ENCODE peak calls at places on chromosomes 2 and 18, in seven cellular contexts. O is A549, R is gastrocnemius medialis, N is ovary, V is left lung, D is prostate gland, U is IMR-90. K is an unnamed sample.

GRCh38 chr2:198173242-198173641 is 368.8 kb downstream of the PLCL1 start:
- DNase-seq in U (no peak), R (no peak), D (no peak), N (no peak), V (no peak), O (no peak), K (no peak)

GRCh38 chr18:11147371-11147860 is 2.0 kb downstream of the PIEZO2 start:
- DNase-seq in V (no peak), O (no peak), U (no peak), R (no peak), D (no peak), N (no peak), K (no peak)

GRCh38 chr2:38652431-38653273 is 13.3 kb upstream of the GALM start:
- DNase-seq in N (no peak), V (no peak), R (no peak), O (no peak), U (no peak), D (no peak), K (no peak)

GRCh38 chr2:101253713-101254085 is 1.0 kb downstream of the CNOT11 start:
- DNase-seq in D (no peak), U (peak; percentile 2), V (no peak), N (no peak), R (no peak), O (no peak), K (no peak)

GRCh38 chr2:136310005-136310495 is 192.1 kb upstream of the CXCR4 start:
- DNase-seq in N (no peak), V (no peak), R (no peak), O (peak; percentile 8), D (no peak), U (no peak), K (no peak)

GRCh38 chr2:24199968-24200590 is 25.2 kb downstream of the FAM228A start:
- DNase-seq in O (no peak), N (no peak), U (no peak), V (no peak), R (no peak), D (no peak), K (no peak)

GRCh38 chr2:158904620-158905177 is 63.7 kb upstream of the TANC1 start:
- DNase-seq in R (no peak), V (no peak), N (no peak), D (no peak), O (no peak), U (no peak), K (no peak)

GRCh38 chr2:219172231-219173154 is 2.7 kb upstream of the SLC23A3 start:
- DNase-seq in V (no peak), D (no peak), O (no peak), N (no peak), R (no peak), U (no peak), K (no peak)

GRCh38 chr2:151947524-151948165 is 119.4 kb upstream of the ARL5A start:
- DNase-seq in R (peak; percentile 39), D (peak; percentile 46), O (no peak), V (no peak), N (no peak), U (no peak), K (no peak)
- TF ChIP-seq CTCF in R (peak; percentile 9), D (no peak), O (no peak), V (no peak), N (no peak), U (no peak), K (no peak)

GRCh38 chr18:37507239-37507638 is 58.4 kb downstream of the CELF4 start:
- DNase-seq in D (no peak), U (no peak), V (no peak), N (no peak), O (no peak), R (no peak), K (no peak)

GRCh38 chr18:37511933-37512332 is 53.7 kb downstream of the CELF4 start:
- DNase-seq in D (no peak), U (no peak), O (no peak), N (no peak), R (no peak), V (no peak), K (no peak)

GRCh38 chr18:37516361-37516853 is 49.2 kb downstream of the CELF4 start:
- DNase-seq in O (no peak), D (no peak), U (no peak), R (no peak), V (no peak), N (no peak), K (no peak)

GRCh38 chr18:37509600-37509999 is 56.0 kb downstream of the CELF4 start:
- DNase-seq in N (no peak), V (no peak), D (no peak), U (no peak), R (no peak), O (no peak), K (no peak)

DNA sequence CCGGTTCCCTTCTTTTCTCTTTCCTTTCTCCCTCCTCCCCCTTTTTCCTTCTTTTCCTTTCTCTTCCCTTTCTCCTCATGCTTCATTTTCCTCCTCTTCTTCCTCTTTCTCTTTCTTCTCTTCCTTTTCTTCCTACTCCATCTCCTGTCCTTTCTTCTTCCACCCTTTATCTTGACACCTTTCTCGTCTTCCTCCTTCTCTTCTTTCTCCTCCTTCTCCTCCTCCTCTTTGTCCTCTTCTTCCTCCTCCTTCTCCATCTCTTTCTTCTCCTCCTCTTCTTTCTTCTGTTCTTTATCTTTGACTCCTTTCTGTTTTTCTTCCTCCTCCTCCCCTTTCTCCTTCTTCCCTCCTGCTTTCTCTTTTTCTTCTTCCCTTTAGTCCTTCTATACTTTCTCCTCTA is 53.2 kb downstream of the CELF4 start:
- DNase-seq in V (no peak), D (no peak), O (no peak), U (no peak), N (no peak), R (no peak), K (no peak)
- H3K4me1 ChIP-seq in V (no peaks in the 10 kb centered on the region), D (no peaks in the 10 kb centered on the region), O (no peaks in the 10 kb centered on the region), U (no peaks in the 10 kb centered on the region), N (no peaks in the 10 kb centered on the region), R (no peaks in the 10 kb centered on the region), K (no peaks in the 10 kb centered on the region)

GRCh38 chr2:66084948-66085590 is 349.9 kb upstream of the MEIS1 start:
- DNase-seq in N (no peak), O (no peak), U (no peak), R (no peak), V (no peak), D (no peak), K (no peak)
- H3K4me3 ChIP-seq in N (no peak overlapping the region), O (no peak overlapping the region), U (no peak overlapping the region), R (no peak overlapping the region), V (no peak overlapping the region), D (no peak overlapping the region), K (no peak overlapping the region)

GRCh38 chr18:22336406-22336805 is 81.3 kb downstream of the CTAGE1 start:
- DNase-seq in D (no peak), U (no peak), R (no peak), N (no peak), O (no peak), V (no peak), K (no peak)
- TF ChIP-seq CTCF in D (no peak), U (no peak), R (no peak), N (no peak), O (no peak), V (no peak), K (no peak)

GRCh38 chr2:237432484-237433092 is 18.6 kb upstream of the COL6A3 start:
- DNase-seq in N (no peak), O (peak; percentile 45), R (no peak), D (no peak), V (peak; percentile 76), U (peak; percentile 93), K (no peak)
- H3K4me1 ChIP-seq in N (peaks cover 13% of the 10 kb centered on the region), O (peaks cover 39% of the 10 kb centered on the region), R (peaks cover 20% of the 10 kb centered on the region), D (peaks cover 3% of the 10 kb centered on the region), V (peaks cover 17% of the 10 kb centered on the region), U (peaks cover 32% of the 10 kb centered on the region), K (peaks cover 15% of the 10 kb centered on the region)

DNA sequence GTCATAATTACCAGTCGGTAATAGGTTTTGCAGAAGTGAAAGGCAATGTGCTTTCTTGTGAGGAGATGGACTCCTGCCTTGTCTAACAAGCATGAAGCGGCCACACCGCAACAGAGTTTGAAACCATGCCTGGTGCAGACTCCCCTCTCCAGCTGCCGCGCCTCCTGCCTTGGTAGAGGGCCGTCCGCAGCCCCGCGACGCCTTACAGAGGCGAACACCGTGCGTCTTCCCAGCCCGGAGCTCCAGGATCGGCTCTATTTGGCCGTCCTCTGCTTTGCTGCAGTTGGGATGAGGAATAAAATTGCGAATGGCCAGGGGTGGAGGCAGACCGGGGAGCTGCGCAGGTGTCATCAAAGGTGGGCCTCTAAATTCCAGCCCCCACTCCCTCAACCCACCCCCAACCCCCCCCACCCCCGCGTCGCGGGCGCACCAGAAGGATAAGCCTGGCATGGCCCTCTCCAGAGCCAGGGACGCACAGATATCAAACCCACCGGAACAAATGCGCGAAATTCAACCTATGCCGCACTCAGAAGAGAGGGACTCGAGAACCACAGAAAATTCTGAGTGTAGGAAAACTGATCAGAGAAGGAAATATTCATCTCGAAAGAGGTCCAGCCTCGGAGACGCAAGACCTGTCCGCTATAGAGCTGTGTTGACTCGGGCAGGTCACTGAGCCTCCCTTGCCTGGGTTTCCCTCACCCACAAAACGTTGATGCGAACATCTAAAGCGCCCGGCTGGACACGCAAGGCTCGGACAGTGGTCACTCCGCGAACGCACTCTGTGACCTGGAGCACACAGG is 1.1 kb downstream of the TRABD2A start:
- DNase-seq in V (no peak), R (no peak), D (no peak), N (peak; percentile 44), O (no peak), U (no peak), K (no peak)
- H3K4me3 ChIP-seq in V (peak overlapping the region; percentile 57), R (peak overlapping the region; percentile 50), D (peak overlapping the region; percentile 34), N (peak overlapping the region; percentile 39), O (no peak overlapping the region), U (peak overlapping the region; percentile 91), K (peak overlapping the region; percentile 39)

GRCh38 chr2:174138161-174138560 is 110.2 kb downstream of the OLA1 start:
- DNase-seq in O (peak; percentile 7), V (no peak), D (no peak), N (no peak), R (no peak), U (no peak), K (peak; percentile 45)
- TF ChIP-seq CTCF in O (peak; percentile 45), V (no peak), D (no peak), N (no peak), R (no peak), U (no peak), K (peak; percentile 58)

K was measured in A673.